ENCODE peak calls at places on chromosomes 3 and 15, in six cellular contexts. A, N, Z, W, V and K are unnamed samples.

GRCh38 chr15:26634319-26634718 is 138.5 kb downstream of the GABRB3 start:
- DNase-seq in V (no peak), A (no peak), N (no peak), Z (peak; percentile 90), W (no peak), K (no peak)

GRCh38 chr3:191721390-191721801 is 260.4 kb downstream of the PYDC2 start:
- DNase-seq in N (no peak), V (no peak), A (no peak), Z (no peak), W (no peak), K (no peak)

GRCh38 chr15:81901323-81901722 is 144.5 kb downstream of the MEX3B start:
- DNase-seq in V (no peak), W (peak; percentile 66), N (no peak), Z (no peak), A (no peak), K (no peak)

GRCh38 chr3:188491276-188491687 is 337.3 kb downstream of the LPP start:
- DNase-seq in V (peak; percentile 39), A (no peak), Z (no peak), N (no peak), W (no peak), K (peak; percentile 46)

GRCh38 chr3:180633722-180634121 is 31.8 kb downstream of the TTC14 start:
- DNase-seq in Z (peak; percentile 22), A (no peak), V (no peak), W (no peak), N (no peak), K (no peak)

GRCh38 chr3:179196098-179196497 is 47.9 kb downstream of the PIK3CA start:
- DNase-seq in N (no peak), A (peak; percentile 84), Z (no peak), V (peak; percentile 42), W (no peak), K (peak; percentile 70)

GRCh38 chr3:43791246-43791645 is 100.5 kb downstream of the ABHD5 start:
- DNase-seq in Z (no peak), N (no peak), W (no peak), A (no peak), V (no peak), K (no peak)

GRCh38 chr3:194561306-194561974 is 71.8 kb downstream of the TMEM44 start:
- DNase-seq in N (no peak), Z (no peak), W (no peak), V (peak; percentile 67), A (no peak), K (peak; percentile 91)

GRCh38 chr15:26102988-26103387 is 239.9 kb upstream of the ATP10A start:
- DNase-seq in A (no peak), N (no peak), W (no peak), V (peak; percentile 55), Z (no peak), K (peak; percentile 76)

GRCh38 chr3:53222183-53222901 is 33.5 kb downstream of the TKT start:
- DNase-seq in A (no peak), V (no peak), W (no peak), N (no peak), Z (no peak), K (no peak)

GRCh38 chr15:100835626-100836025 is 44.0 kb upstream of the ALDH1A3 start:
- DNase-seq in A (no peak), W (no peak), N (no peak), Z (no peak), V (no peak), K (no peak)

GRCh38 chr15:34336947-34337556 is 529 bp downstream of the SLC12A6 start:
- DNase-seq in W (no peak), Z (peak; percentile 16), A (peak; percentile 36), N (no peak), V (no peak), K (peak; percentile 33)

GRCh38 chr3:48407542-48408099 is 22.3 kb downstream of the PLXNB1 start:
- DNase-seq in W (no peak), N (no peak), A (no peak), V (no peak), Z (no peak), K (no peak)

GRCh38 chr3:149969110-149969944 is 1.4 kb downstream of the PFN2 start:
- DNase-seq in V (peak; percentile 81), A (no peak), Z (peak; percentile 86), N (peak; percentile 83), W (peak; percentile 46), K (peak; percentile 93)

GRCh38 chr3:58308728-58309127 is 2.4 kb downstream of the HTD2 start:
- DNase-seq in N (peak; percentile 42), V (no peak), A (no peak), Z (no peak), W (no peak), K (peak; percentile 37)

DNA sequence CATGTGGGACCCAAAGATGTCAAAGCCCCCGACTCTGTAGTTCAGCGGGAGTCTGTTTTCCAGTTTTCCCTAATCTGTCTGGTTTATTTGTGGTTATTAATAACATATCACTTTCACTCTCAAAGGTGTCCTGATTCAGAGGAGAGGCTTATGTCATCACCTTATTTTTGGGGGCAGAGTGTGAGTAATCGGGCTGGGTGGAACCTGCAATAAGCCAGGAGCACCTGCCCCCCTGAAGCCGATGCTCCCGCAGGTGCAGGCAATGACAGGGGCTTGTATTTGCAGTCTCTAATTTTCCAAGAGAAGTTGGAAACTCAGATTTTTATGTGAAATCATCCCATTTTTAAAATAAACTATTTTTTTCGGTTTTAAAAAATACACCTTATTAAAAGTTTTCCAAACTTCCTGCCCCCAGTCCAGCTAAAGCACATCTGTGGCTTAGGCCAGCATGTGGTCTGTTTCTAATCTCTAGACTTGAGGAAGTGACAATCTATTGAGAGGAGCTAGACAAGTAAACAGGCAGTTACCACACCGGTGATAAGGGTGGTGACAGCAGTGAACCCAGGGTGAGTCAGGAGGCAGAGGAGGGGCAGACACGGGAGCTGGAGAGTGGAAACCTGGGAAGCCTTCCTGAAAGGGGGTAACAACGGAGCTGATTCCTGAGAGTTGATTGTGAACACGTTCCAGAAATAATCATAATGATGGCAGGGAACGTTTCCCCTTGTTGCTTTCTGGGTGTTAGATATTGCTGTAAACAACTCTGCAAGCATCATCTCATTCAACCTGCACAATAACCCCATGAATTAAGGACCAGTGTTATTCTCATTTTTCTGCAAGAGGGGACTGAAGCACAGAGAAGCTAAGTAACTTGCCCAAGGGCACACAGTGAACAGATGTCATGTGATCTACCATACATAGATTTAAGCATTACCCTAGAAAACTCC is 37.3 kb downstream of the BHLHE40 start:
- DNase-seq in A (no peak), N (peak; percentile 82), V (peak; percentile 75), Z (no peak), W (no peak), K (peak; percentile 55)
- TF ChIP-seq EZH2phosphoT487 in A (no peak), N (no peak), V (no peak), Z (no peak), W (no peak), K (no peak)

GRCh38 chr3:195859061-195859845 is 47.5 kb upstream of the MUC4 start:
- DNase-seq in A (peak; percentile 76), V (peak; percentile 89), N (peak; percentile 75), Z (peak; percentile 80), W (peak; percentile 89), K (peak; percentile 70)
- TF ChIP-seq EZH2phosphoT487 in A (no peak), V (no peak), N (no peak), Z (no peak), W (no peak), K (no peak)

GRCh38 chr3:25507811-25508210 is 79.7 kb downstream of the RARB start:
- DNase-seq in V (no peak), Z (no peak), W (no peak), N (no peak), A (no peak), K (no peak)

GRCh38 chr3:25505581-25505980 is 77.5 kb downstream of the RARB start:
- DNase-seq in N (no peak), W (no peak), Z (no peak), A (no peak), V (no peak), K (no peak)

GRCh38 chr3:25508901-25509300 is 80.8 kb downstream of the RARB start:
- DNase-seq in N (no peak), A (no peak), V (peak; percentile 6), Z (no peak), W (no peak), K (peak; percentile 80)

GRCh38 chr3:25511972-25512721 is 84.1 kb downstream of the RARB start:
- DNase-seq in N (no peak), V (no peak), A (no peak), W (no peak), Z (no peak), K (no peak)

GRCh38 chr3:25508433-25508832 is 80.4 kb downstream of the RARB start:
- DNase-seq in Z (no peak), N (no peak), A (no peak), V (no peak), W (no peak), K (no peak)
- TF ChIP-seq EZH2phosphoT487 in Z (no peak), N (no peak), A (no peak), V (no peak), W (no peak), K (no peak)

GRCh38 chr3:85270488-85270887 is 311.7 kb downstream of the CADM2 start:
- DNase-seq in Z (no peak), V (peak; percentile 51), N (no peak), W (no peak), A (no peak), K (no peak)
- TF ChIP-seq EZH2phosphoT487 in Z (no peak), V (no peak), N (no peak), W (no peak), A (no peak), K (no peak)

GRCh38 chr3:13568515-13568995 is 19.6 kb downstream of the FBLN2 start:
- DNase-seq in N (no peak), W (no peak), A (no peak), V (no peak), Z (no peak), K (no peak)

GRCh38 chr3:13569201-13569600 is 20.3 kb downstream of the FBLN2 start:
- DNase-seq in A (no peak), W (peak; percentile 72), Z (no peak), N (no peak), V (no peak), K (no peak)

GRCh38 chr3:13570391-13571194 is 21.7 kb downstream of the FBLN2 start:
- DNase-seq in N (no peak), V (no peak), W (peak; percentile 19), A (no peak), Z (no peak), K (no peak)

GRCh38 chr3:13571264-13571663 is 22.3 kb downstream of the FBLN2 start:
- DNase-seq in V (no peak), N (no peak), Z (no peak), W (peak; percentile 16), A (no peak), K (no peak)

GRCh38 chr3:13569641-13570390 is 20.9 kb downstream of the FBLN2 start:
- DNase-seq in A (no peak), N (no peak), W (no peak), V (no peak), Z (no peak), K (peak; percentile 83)
- TF ChIP-seq EZH2phosphoT487 in A (no peak), N (no peak), W (no peak), V (no peak), Z (no peak), K (no peak)

GRCh38 chr3:106688463-106688862 is 688.8 kb upstream of the CCDC54 start:
- DNase-seq in W (no peak), N (peak; percentile 43), V (peak; percentile 94), Z (peak; percentile 10), A (no peak), K (peak; percentile 94)
- TF ChIP-seq EZH2phosphoT487 in W (no peak), N (no peak), V (no peak), Z (no peak), A (no peak), K (peak; percentile 20)